ENCODE peak calls at places on chromosomes 2 and 18, in six cellular contexts. C is stomach; Q is CD8-positive, alpha-beta T cell; A is body of pancreas; D is mammary epithelial cell; P is fibroblast of lung. X is an unnamed sample.

GRCh38 chr2:12236136-12236834 is 480.5 kb upstream of the TRIB2 start:
- DNase-seq in D (no peak), Q (no peak), P (peak), A (no peak), C (no peak), X (no peak)

GRCh38 chr2:222615320-222615719 is 40.6 kb downstream of the FARSB start:
- DNase-seq in P (no peak), C (no peak), A (no peak), Q (no peak), D (no peak), X (no peak)

GRCh38 chr18:31268985-31269406 is 49.0 kb upstream of the DSG1 start:
- DNase-seq in D (peak), Q (no peak), A (no peak), C (no peak), P (peak), X (no peak)

GRCh38 chr2:68714866-68715265 is 19.7 kb upstream of the ARHGAP25 start:
- DNase-seq in C (peak), P (no peak), D (no peak), A (no peak), Q (no peak), X (no peak)

GRCh38 chr2:6814869-6815268 is 50.8 kb downstream of the CMPK2 start:
- DNase-seq in A (no peak), P (no peak), D (no peak), C (no peak), Q (no peak), X (no peak)

GRCh38 chr18:33751613-33752221 is 173.7 kb downstream of the ASXL3 start:
- DNase-seq in P (peak), D (no peak), C (no peak), A (no peak), Q (no peak), X (peak)

GRCh38 chr18:8537400-8537799 is 71.8 kb upstream of the RAB12 start:
- DNase-seq in C (no peak), D (no peak), Q (no peak), A (no peak), P (no peak), X (no peak)

GRCh38 chr2:163877316-163877715 is 141.5 kb upstream of the FIGN start:
- DNase-seq in P (peak), D (no peak), Q (no peak), C (no peak), A (no peak), X (peak)

GRCh38 chr2:55134316-55134706 is 84.1 kb upstream of the RTN4 start:
- DNase-seq in Q (peak), A (no peak), C (no peak), D (no peak), P (no peak), X (no peak)

GRCh38 chr2:24840962-24841945 is 48.0 kb downstream of the CENPO start:
- DNase-seq in C (no peak), Q (no peak), D (no peak), A (no peak), P (no peak), X (no peak)

GRCh38 chr2:28958689-28959088 is 22.4 kb upstream of the TOGARAM2 start:
- DNase-seq in P (peak), D (peak), A (peak), Q (peak), C (no peak), X (peak)

GRCh38 chr2:1730047-1730937 is 14.0 kb downstream of the PXDN start:
- DNase-seq in Q (no peak), D (peak), A (no peak), P (peak), C (peak), X (peak)

DNA sequence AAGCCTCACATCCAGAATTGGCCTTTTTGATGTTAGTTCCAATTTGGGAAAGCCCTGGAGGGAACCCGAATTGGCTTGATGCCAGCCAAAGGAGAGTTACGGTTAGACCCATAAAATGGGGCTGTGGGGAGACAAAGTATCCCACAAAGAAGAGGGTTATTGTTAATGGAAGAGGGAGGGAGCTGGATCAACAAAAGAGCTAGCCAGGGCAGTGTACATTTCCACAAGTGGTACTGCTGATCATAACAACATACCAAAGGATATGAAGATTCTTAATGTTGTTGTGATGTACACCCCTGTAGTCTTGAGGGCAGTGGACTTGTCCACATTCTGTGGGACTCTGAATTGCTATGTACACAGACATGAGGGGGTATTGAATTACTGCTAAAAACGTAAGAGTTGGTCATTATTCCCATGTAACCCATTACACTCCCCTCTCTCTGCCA is 5.1 kb downstream of the TANC1 start:
- DNase-seq in A (no peak), D (no peak), C (no peak), P (peak), Q (no peak), X (no peak)
- H3K4me3 ChIP-seq in A (no peak), D (no peak), C (no peak), P (no peak), Q (no peak), X (no peak)

GRCh38 chr18:14026199-14026598 is 106.0 kb downstream of the ZNF519 start:
- DNase-seq in D (no peak), C (no peak), P (no peak), A (no peak), Q (no peak), X (no peak)
- TF ChIP-seq CTCF in D (no peak), C (no peak), P (no peak), A (no peak), Q (no peak), X (no peak)

GRCh38 chr18:48878471-48878870 is 72.3 kb downstream of the SMAD7 start:
- DNase-seq in D (no peak), C (no peak), A (no peak), Q (no peak), P (no peak), X (no peak)
- H3K4me3 ChIP-seq in D (no peak), C (no peak), A (no peak), Q (no peak), P (no peak), X (no peak)

DNA sequence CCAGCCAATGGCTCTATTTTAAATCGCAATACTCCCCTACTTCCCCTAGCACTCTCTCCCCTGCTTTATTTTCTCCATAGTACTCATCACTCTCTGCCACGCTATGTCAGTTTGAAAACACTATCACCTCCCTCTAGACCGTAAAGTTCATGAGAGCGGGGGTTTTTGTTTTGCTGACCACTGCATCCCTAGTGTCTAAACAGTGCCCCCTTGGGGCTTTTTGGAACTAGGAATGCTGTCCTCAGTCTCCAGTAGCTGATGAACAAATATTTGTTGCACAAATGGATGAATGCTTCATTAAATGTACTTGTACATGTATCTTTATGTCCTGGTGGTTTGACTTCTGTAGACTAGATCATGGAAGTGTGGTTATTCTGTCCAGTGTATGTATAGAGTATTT is 44.2 kb downstream of the ATOH8 start:
- DNase-seq in D (no peak), Q (no peak), P (no peak), C (no peak), A (peak), X (peak)
- TF ChIP-seq CTCF in D (peak), Q (no peak), P (peak), C (no peak), A (peak), X (peak)

DNA sequence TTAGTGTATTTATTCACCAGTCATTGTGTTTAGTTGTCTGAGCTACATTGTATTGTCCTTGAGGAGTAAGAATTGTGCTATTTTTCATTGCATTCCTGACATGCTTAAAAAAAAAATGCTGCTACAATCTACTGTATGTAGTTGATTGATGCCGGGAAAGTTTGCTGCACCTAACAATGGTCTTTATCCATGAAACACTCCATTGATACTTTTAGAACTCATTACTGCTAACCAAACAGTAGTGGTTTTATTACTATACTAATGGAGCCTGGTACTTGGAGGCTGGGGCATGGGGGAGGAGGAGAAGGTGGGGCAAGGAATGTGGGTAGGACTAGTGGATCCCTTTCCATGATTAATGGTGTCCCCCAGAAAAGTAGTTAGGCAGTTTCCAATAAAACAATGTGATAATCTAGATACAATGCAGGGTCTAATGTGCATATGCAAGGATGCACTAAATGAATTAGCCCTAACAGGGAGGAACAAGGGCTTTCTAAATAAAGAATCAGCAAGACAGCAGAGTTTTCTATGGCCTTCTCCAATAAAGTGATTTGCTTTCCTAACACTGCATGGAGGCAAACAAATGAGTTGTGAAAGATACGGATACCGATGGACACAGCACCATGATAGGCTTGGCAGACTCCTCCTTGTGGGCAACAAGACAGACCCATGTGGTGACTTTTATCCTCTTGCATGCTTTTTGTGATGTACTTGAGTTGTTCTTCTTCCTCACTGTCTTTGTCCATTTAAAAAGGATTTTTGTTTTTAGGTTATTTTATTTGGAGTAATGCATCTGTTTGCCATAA is 78.5 kb downstream of the FMNL2 start:
- DNase-seq in D (no peak), Q (no peak), C (no peak), A (no peak), P (peak), X (peak)
- H3K4me3 ChIP-seq in D (no peak), Q (no peak), C (no peak), A (no peak), P (no peak), X (no peak)

GRCh38 chr2:84494070-84494469 is 22.2 kb upstream of the DNAH6 start:
- DNase-seq in P (peak), D (peak), Q (no peak), A (no peak), C (no peak), X (peak)

GRCh38 chr2:84496386-84496785 is 19.9 kb upstream of the DNAH6 start:
- DNase-seq in Q (no peak), C (no peak), A (no peak), D (peak), P (no peak), X (no peak)

GRCh38 chr2:84497285-84497684 is 19.0 kb upstream of the DNAH6 start:
- DNase-seq in P (no peak), A (no peak), D (no peak), Q (no peak), C (no peak), X (no peak)

GRCh38 chr2:84493494-84493893 is 22.8 kb upstream of the DNAH6 start:
- DNase-seq in D (no peak), P (peak), Q (no peak), A (no peak), C (no peak), X (peak)

GRCh38 chr2:84495539-84496146 is 20.7 kb upstream of the DNAH6 start:
- DNase-seq in D (peak), C (no peak), A (peak), P (peak), Q (peak), X (peak)
- TF ChIP-seq CTCF in D (peak), C (peak), A (peak), P (peak), Q (peak), X (peak)

GRCh38 chr2:237736783-237737182 is 61.8 kb upstream of the RBM44 start:
- DNase-seq in C (no peak), P (no peak), A (no peak), Q (no peak), D (no peak), X (no peak)

GRCh38 chr2:237738255-237738654 is 60.3 kb upstream of the RBM44 start:
- DNase-seq in D (no peak), Q (no peak), C (no peak), A (no peak), P (no peak), X (no peak)

GRCh38 chr2:237737196-237737865 is 61.2 kb upstream of the RBM44 start:
- DNase-seq in A (no peak), P (no peak), Q (no peak), C (no peak), D (no peak), X (no peak)

GRCh38 chr2:237742191-237742590 is 56.4 kb upstream of the RBM44 start:
- DNase-seq in Q (no peak), D (no peak), C (no peak), A (no peak), P (no peak), X (no peak)

GRCh38 chr2:237739101-237739500 is 59.5 kb upstream of the RBM44 start:
- DNase-seq in P (no peak), C (no peak), D (no peak), Q (no peak), A (no peak), X (no peak)
- H3K4me3 ChIP-seq in P (no peak), C (no peak), D (no peak), Q (no peak), A (no peak), X (no peak)

GRCh38 chr2:165016772-165017411 is 61.6 kb upstream of the SLC38A11 start:
- DNase-seq in Q (no peak), A (peak), P (peak), D (peak), C (no peak), X (peak)
- TF ChIP-seq CTCF in Q (no peak), A (peak), P (peak), D (peak), C (peak), X (peak)

GRCh38 chr18:79400591-79401381 is 5.1 kb downstream of the NFATC1 start:
- DNase-seq in A (no peak), C (no peak), D (no peak), P (no peak), Q (peak), X (peak)
- H3K4me3 ChIP-seq in A (peak), C (peak), D (peak), P (no peak), Q (peak), X (peak)